ENCODE peak calls at places on chromosomes 4 and X, in five cellular contexts. L is CD4-positive, alpha-beta T cell; A is right atrium auricular region; O is psoas muscle; G is RWPE2. B is an unnamed sample.

GRCh38 chr4:78829296-78829695 is 53.1 kb downstream of the BMP2K start:
- DNase-seq in L (no peak), A (no peak), O (no peak), G (no peak), B (no peak)

GRCh38 chrX:56402207-56402606 is 161.2 kb upstream of the UBQLN2 start:
- DNase-seq in L (no peak), A (no peak), O (no peak), G (no peak), B (no peak)

GRCh38 chrX:750263-750662 is 119.7 kb downstream of the SHOX start:
- DNase-seq in L (no peak), A (no peak), O (no peak), G (peak; percentile 13), B (no peak)

GRCh38 chr4:13640149-13640671 is 12.7 kb upstream of the BOD1L1 start:
- DNase-seq in L (no peak), A (no peak), O (no peak), G (peak; percentile 80), B (no peak)

GRCh38 chr4:188780028-188780427 is 640.8 kb downstream of the TRIML1 start:
- DNase-seq in L (no peak), A (no peak), O (no peak), G (no peak), B (no peak)

GRCh38 chr4:47535567-47536147 is 50.6 kb downstream of the ATP10D start:
- DNase-seq in L (no peak), A (no peak), O (no peak), G (no peak), B (no peak)

GRCh38 chr4:10123227-10124101 is 6.9 kb upstream of the WDR1 start:
- DNase-seq in L (no peak), A (no peak), O (no peak), G (no peak), B (peak; percentile 49)

GRCh38 chr4:150244600-150244999 is 166.4 kb downstream of the DCLK2 start:
- DNase-seq in L (no peak), A (no peak), O (no peak), G (no peak), B (no peak)

GRCh38 chrX:49922291-49923241 is at the start of gene CLCN5:
- DNase-seq in L (peak; percentile 94), A (peak; percentile 95), O (peak; percentile 98), G (peak; percentile 87), B (peak; percentile 82)

GRCh38 chr4:186015212-186015817 is 53.6 kb upstream of the TLR3 start:
- DNase-seq in L (no peak), A (peak; percentile 40), O (no peak), G (no peak), B (no peak)

GRCh38 chr4:167509551-167509950 is 275.3 kb upstream of the SPOCK3 start:
- DNase-seq in L (no peak), A (no peak), O (no peak), G (no peak), B (no peak)

GRCh38 chr4:54281060-54281781 is 52.1 kb downstream of the PDGFRA start:
- DNase-seq in L (no peak), A (peak; percentile 92), O (peak; percentile 87), G (peak; percentile 71), B (no peak)

GRCh38 chrX:9147631-9148189 is 113.8 kb upstream of the FAM9B start:
- DNase-seq in L (no peak), A (no peak), O (no peak), G (no peak), B (no peak)

GRCh38 chr4:19009886-19010285 is 988.3 kb upstream of the LCORL start:
- DNase-seq in L (no peak), A (no peak), O (no peak), G (no peak), B (no peak)

GRCh38 chr4:185566972-185567749 is 31.9 kb upstream of the PDLIM3 start:
- DNase-seq in L (no peak), A (peak; percentile 87), O (peak; percentile 64), G (no peak), B (no peak)

GRCh38 chrX:150219374-150220185 is 143.5 kb upstream of the MAMLD1 start:
- DNase-seq in L (no peak), A (no peak), O (no peak), G (no peak), B (no peak)

GRCh38 chr4:54840992-54841768 is 183.4 kb downstream of the KIT start:
- DNase-seq in L (no peak), A (no peak), O (no peak), G (no peak), B (no peak)

GRCh38 chrX:68254738-68255645 is 178.3 kb downstream of the OPHN1 start:
- DNase-seq in L (no peak), A (no peak), O (no peak), G (no peak), B (no peak)

GRCh38 chr4:7014815-7015214 is 28.4 kb upstream of the TADA2B start:
- DNase-seq in L (no peak), A (no peak), O (no peak), G (no peak), B (no peak)

GRCh38 chrX:121356139-121356849 is 308.9 kb downstream of the GLUD2 start:
- DNase-seq in L (no peak), A (no peak), O (no peak), G (no peak), B (no peak)

GRCh38 chr4:111943796-111944203 is 201.5 kb upstream of the FAM241A start:
- DNase-seq in L (no peak), A (peak; percentile 60), O (no peak), G (no peak), B (peak; percentile 2)

GRCh38 chr4:24924309-24924781 is 11.5 kb upstream of the CCDC149 start:
- DNase-seq in L (no peak), A (no peak), O (no peak), G (no peak), B (no peak)

GRCh38 chr4:100852326-100852725 is 334.5 kb upstream of the EMCN start:
- DNase-seq in L (no peak), A (no peak), O (no peak), G (no peak), B (no peak)

GRCh38 chrX:118974088-118974907 is at the start of gene LONRF3:
- DNase-seq in L (peak; percentile 66), A (peak; percentile 93), O (peak; percentile 87), G (no peak), B (no peak)

GRCh38 chrX:133265331-133265730 is 47.2 kb upstream of the TFDP3 start:
- DNase-seq in L (no peak), A (no peak), O (no peak), G (no peak), B (peak; percentile 64)

GRCh38 chr4:145098675-145099037 is 545 bp downstream of the ABCE1 start:
- DNase-seq in L (peak; percentile 22), A (no peak), O (no peak), G (no peak), B (no peak)

GRCh38 chr4:52637116-52637515 is 22.0 kb downstream of the USP46 start:
- DNase-seq in L (no peak), A (no peak), O (no peak), G (no peak), B (no peak)

GRCh38 chr4:9943761-9944160 is 77.5 kb downstream of the SLC2A9 start:
- DNase-seq in L (no peak), A (peak; percentile 28), O (no peak), G (no peak), B (no peak)

GRCh38 chr4:173333658-173334084 is 487 bp downstream of the HMGB2 start:
- DNase-seq in L (peak; percentile 38), A (no peak), O (peak; percentile 78), G (no peak), B (no peak)

GRCh38 chrX:84339507-84340364 is 151.7 kb upstream of the RPS6KA6 start:
- DNase-seq in L (no peak), A (no peak), O (no peak), G (no peak), B (no peak)

GRCh38 chr4:4415107-4415805 is 28.4 kb downstream of the NSG1 start:
- DNase-seq in L (no peak), A (no peak), O (peak; percentile 47), G (no peak), B (no peak)

GRCh38 chr4:69069085-69069484 is 27.2 kb upstream of the UGT2B7 start:
- DNase-seq in L (no peak), A (no peak), O (no peak), G (no peak), B (no peak)

GRCh38 chrX:138925330-138925729 is 213.8 kb upstream of the FGF13 start:
- DNase-seq in L (no peak), A (no peak), O (peak; percentile 49), G (no peak), B (no peak)

GRCh38 chr4:163553146-163553545 is 58.7 kb downstream of the TMA16 start:
- DNase-seq in L (no peak), A (no peak), O (no peak), G (no peak), B (no peak)

GRCh38 chr4:124035364-124036036 is 638.9 kb downstream of the SPRY1 start:
- DNase-seq in L (no peak), A (no peak), O (no peak), G (no peak), B (no peak)
- TF ChIP-seq CTCF in L (no peak), A (no peak), O (no peak), G (no peak), B (no peak)

DNA sequence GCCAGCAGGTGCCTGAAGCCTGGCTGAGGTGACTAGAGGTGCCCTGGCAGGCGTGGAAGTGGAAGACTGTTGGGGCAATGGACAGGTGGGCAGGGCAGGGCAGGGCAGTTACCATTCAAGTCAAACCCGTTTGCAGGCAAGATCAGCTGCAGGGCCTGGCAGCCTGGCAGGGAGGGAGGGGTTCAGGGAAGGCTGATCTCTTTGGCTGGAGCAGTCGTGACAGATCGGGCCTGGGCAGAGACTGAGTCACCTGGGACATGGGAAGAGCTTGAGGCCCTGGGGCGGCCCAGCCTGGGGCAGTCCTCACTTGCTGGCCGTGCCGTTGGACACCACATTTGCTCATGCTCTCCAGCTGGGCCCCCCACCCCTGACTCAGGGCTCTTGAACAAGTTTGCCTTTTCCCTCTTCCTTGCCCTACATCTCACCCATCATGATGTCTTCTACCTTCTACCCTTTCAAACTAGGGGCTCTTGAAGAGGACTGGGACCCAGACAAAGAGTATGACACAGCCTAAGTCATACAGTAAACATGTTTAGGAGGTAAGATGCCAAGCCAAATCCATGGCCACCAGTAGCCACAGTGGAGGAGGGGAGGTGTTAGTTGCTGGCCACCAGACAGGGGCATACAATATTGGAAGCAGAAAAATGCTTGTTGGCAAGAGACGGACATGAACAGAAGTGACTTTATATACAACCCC is 2.0 kb upstream of the ZNF185 start:
- DNase-seq in L (no peak), A (no peak), O (no peak), G (peak; percentile 77), B (no peak)
- TF ChIP-seq CTCF in L (no peak), A (no peak), O (no peak), G (no peak), B (no peak)

GRCh38 chrX:40176979-40177430 is 79.2 kb upstream of the BCOR start:
- DNase-seq in L (no peak), A (no peak), O (peak; percentile 69), G (no peak), B (no peak)
- TF ChIP-seq CTCF in L (no peak), A (no peak), O (no peak), G (no peak), B (no peak)

GRCh38 chr4:45502471-45502870 is 621.4 kb downstream of the GABRG1 start:
- DNase-seq in L (no peak), A (no peak), O (no peak), G (no peak), B (no peak)
- TF ChIP-seq CTCF in L (no peak), A (no peak), O (no peak), G (no peak), B (no peak)